ENCODE peak calls at places on chromosomes 2 and 18, in nine cellular contexts. C is iPS-NIHi11, B is NCI-H2029 treated with DMSO at 0.1 percent for 48 hours, A is fibroblast of mammary gland, W is A549, J is WTC11, V is GM03348, P is HuH-7.5, O is A172. U is an unnamed sample.

GRCh38 chr2:108257757-108258331 is 18.1 kb downstream of the SULT1C3 start:
- DNase-seq in A (peak), O (no peak), C (no peak), V (no peak), J (no peak), B (no peak), P (no peak), W (no peak), U (peak)

GRCh38 chr2:128282976-128283810 is 35.5 kb downstream of the HS6ST1 start:
- DNase-seq in A (no peak), P (no peak), O (no peak), V (no peak), B (no peak), J (no peak), W (no peak), C (no peak), U (no peak)

GRCh38 chr2:206023183-206023582 is 62.8 kb downstream of the INO80D start:
- DNase-seq in V (no peak), O (no peak), C (no peak), P (no peak), W (peak), B (no peak), A (no peak), J (no peak), U (no peak)

GRCh38 chr2:105118960-105119359 is 81.1 kb downstream of the MRPS9 start:
- DNase-seq in V (peak), W (no peak), O (no peak), C (peak), P (no peak), J (peak), A (no peak), B (no peak), U (no peak)

GRCh38 chr18:1094408-1094807 is 189.7 kb downstream of the ADCYAP1 start:
- DNase-seq in A (peak), J (no peak), V (peak), P (no peak), W (no peak), C (no peak), O (peak), B (no peak), U (peak)

GRCh38 chr2:8649718-8650117 is 32.1 kb upstream of the ID2 start:
- DNase-seq in P (no peak), J (no peak), O (no peak), B (no peak), W (no peak), A (no peak), C (no peak), V (no peak), U (no peak)

GRCh38 chr2:221104391-221104811 is 467.7 kb downstream of the EPHA4 start:
- DNase-seq in B (peak), J (peak), C (peak), A (peak), P (no peak), O (no peak), V (peak), W (no peak), U (peak)

GRCh38 chr18:79921984-79922965 is 29.2 kb downstream of the SLC66A2 start:
- DNase-seq in P (no peak), O (no peak), B (no peak), V (no peak), W (no peak), C (no peak), J (no peak), A (no peak), U (no peak)

GRCh38 chr2:39228413-39229209 is 15.2 kb downstream of the CDKL4 start:
- DNase-seq in B (no peak), J (peak), V (no peak), W (no peak), C (peak), O (no peak), A (no peak), P (no peak), U (no peak)

GRCh38 chr2:182368446-182368845 is 58.4 kb downstream of the PDE1A start:
- DNase-seq in J (no peak), O (no peak), C (no peak), P (no peak), B (no peak), A (peak), W (peak), V (peak), U (no peak)

GRCh38 chr2:105840933-105841332 is 96.2 kb downstream of the NCK2 start:
- DNase-seq in B (no peak), J (no peak), C (no peak), W (no peak), V (no peak), O (no peak), A (no peak), P (no peak), U (no peak)

GRCh38 chr18:48790226-48790863 is 160.4 kb downstream of the SMAD7 start:
- DNase-seq in A (no peak), W (no peak), J (peak), P (no peak), O (no peak), C (no peak), B (no peak), V (no peak), U (no peak)

GRCh38 chr2:120750488-120751210 is 15.0 kb downstream of the GLI2 start:
- DNase-seq in B (no peak), A (peak), J (no peak), W (no peak), C (no peak), V (no peak), O (no peak), P (no peak), U (no peak)

GRCh38 chr2:170260188-170260587 is 82.2 kb downstream of the MYO3B start:
- DNase-seq in A (no peak), V (no peak), O (no peak), J (no peak), P (no peak), W (no peak), C (no peak), B (no peak), U (no peak)

GRCh38 chr2:102061962-102062795 is 70.4 kb downstream of the IL1R2 start:
- DNase-seq in O (no peak), W (no peak), V (peak), J (no peak), P (no peak), B (no peak), A (peak), C (no peak), U (peak)

GRCh38 chr2:27921880-27922589 is 31.5 kb downstream of the BABAM2 start:
- DNase-seq in W (peak), O (no peak), J (no peak), C (no peak), V (no peak), P (no peak), B (no peak), A (no peak), U (no peak)

GRCh38 chr2:216404010-216404618 is 8.2 kb upstream of the SMARCAL1 start:
- DNase-seq in C (peak), W (peak), V (peak), P (no peak), B (peak), J (peak), A (peak), O (peak), U (peak)

GRCh38 chr2:67999332-67999731 is 63.5 kb downstream of the C1D start:
- DNase-seq in O (no peak), C (no peak), P (no peak), B (no peak), W (no peak), A (no peak), V (no peak), J (no peak), U (no peak)

GRCh38 chr2:9273496-9273895 is 66.9 kb downstream of the ASAP2 start:
- DNase-seq in B (no peak), V (no peak), O (no peak), W (no peak), P (no peak), C (no peak), J (no peak), A (peak), U (no peak)

GRCh38 chr2:24861500-24861899 is 58.5 kb downstream of the ADCY3 start:
- DNase-seq in J (no peak), C (no peak), O (no peak), P (no peak), V (no peak), B (no peak), A (peak), W (no peak), U (no peak)